ENCODE peak calls at places on chromosomes 16 and 17, in six cellular contexts. K is uterus, U is omental fat pad, E is neural crest cell, W is HFF-Myc, F is B cell. T is an unnamed sample.

GRCh38 chr17:27622160-27622559 is 8.8 kb upstream of the LGALS9 start:
- DNase-seq in K (no peak), U (no peak), E (no peak), W (no peak), F (no peak), T (no peak)

GRCh38 chr17:83041305-83041704 is 38.1 kb upstream of the METRNL start:
- DNase-seq in K (no peak), U (no peak), E (no peak), W (no peak), F (no peak), T (no peak)

GRCh38 chr16:2910441-2910840 is 1.3 kb upstream of the FLYWCH1 start:
- DNase-seq in K (no peak), U (no peak), E (no peak), W (no peak), F (no peak), T (no peak)

GRCh38 chr17:628089-628488 is 86.5 kb downstream of the VPS53 start:
- DNase-seq in K (no peak), U (no peak), E (no peak), W (no peak), F (no peak), T (no peak)

GRCh38 chr16:49089533-49089932 is 192.1 kb downstream of the CBLN1 start:
- DNase-seq in K (no peak), U (no peak), E (no peak), W (no peak), F (no peak), T (no peak)

GRCh38 chr17:64133546-64134215 is 3.7 kb upstream of the ERN1 start:
- DNase-seq in K (no peak), U (no peak), E (peak; percentile 28), W (no peak), F (peak; percentile 62), T (peak; percentile 64)

GRCh38 chr16:34078697-34079096 is 619.3 kb downstream of the TP53TG3F start:
- DNase-seq in K (no peak), U (no peak), E (no peak), W (peak; percentile 0), F (no peak), T (no peak)

GRCh38 chr16:48720266-48720665 is 110.3 kb upstream of the N4BP1 start:
- DNase-seq in K (no peak), U (no peak), E (peak; percentile 34), W (peak; percentile 2), F (no peak), T (no peak)

GRCh38 chr17:15966879-15967248 is 21.9 kb downstream of the ADORA2B start:
- DNase-seq in K (no peak), U (no peak), E (peak; percentile 10), W (no peak), F (no peak), T (no peak)

GRCh38 chr17:280901-281300 is 71.7 kb downstream of the RPH3AL start:
- DNase-seq in K (peak; percentile 4), U (no peak), E (no peak), W (no peak), F (no peak), T (no peak)

GRCh38 chr16:50301626-50302471 is 35.5 kb downstream of the ADCY7 start:
- DNase-seq in K (peak; percentile 27), U (no peak), E (no peak), W (no peak), F (peak; percentile 25), T (no peak)

GRCh38 chr17:20066253-20066652 is 57.1 kb downstream of the SPECC1 start:
- DNase-seq in K (peak; percentile 79), U (no peak), E (no peak), W (peak; percentile 16), F (no peak), T (no peak)

GRCh38 chr17:74605361-74605760 is 13.3 kb upstream of the CD300LD start:
- DNase-seq in K (peak; percentile 46), U (peak; percentile 48), E (no peak), W (no peak), F (no peak), T (no peak)

GRCh38 chr17:45147581-45148182 is 593 bp upstream of the HEXIM1 start:
- DNase-seq in K (peak; percentile 83), U (no peak), E (peak; percentile 73), W (peak; percentile 91), F (peak; percentile 73), T (peak; percentile 79)

GRCh38 chr17:1107777-1108559 is 71.8 kb downstream of the ABR start:
- DNase-seq in K (no peak), U (no peak), E (no peak), W (no peak), F (no peak), T (no peak)

GRCh38 chr17:77423589-77424451 is 283.1 kb downstream of the SEC14L1 start:
- DNase-seq in K (peak; percentile 98), U (no peak), E (no peak), W (no peak), F (no peak), T (no peak)

GRCh38 chr16:73226675-73227074 is 178.7 kb upstream of the ZFHX3 start:
- DNase-seq in K (no peak), U (no peak), E (no peak), W (no peak), F (no peak), T (no peak)

GRCh38 chr16:49036126-49036525 is 245.5 kb downstream of the CBLN1 start:
- DNase-seq in K (no peak), U (no peak), E (no peak), W (no peak), F (no peak), T (no peak)

GRCh38 chr17:40819528-40820125 is 2.8 kb downstream of the KRT10 start:
- DNase-seq in K (no peak), U (no peak), E (no peak), W (no peak), F (no peak), T (no peak)

GRCh38 chr16:73890524-73891500 is 405.8 kb upstream of the PSMD7 start:
- DNase-seq in K (no peak), U (no peak), E (peak; percentile 5), W (no peak), F (no peak), T (no peak)

DNA sequence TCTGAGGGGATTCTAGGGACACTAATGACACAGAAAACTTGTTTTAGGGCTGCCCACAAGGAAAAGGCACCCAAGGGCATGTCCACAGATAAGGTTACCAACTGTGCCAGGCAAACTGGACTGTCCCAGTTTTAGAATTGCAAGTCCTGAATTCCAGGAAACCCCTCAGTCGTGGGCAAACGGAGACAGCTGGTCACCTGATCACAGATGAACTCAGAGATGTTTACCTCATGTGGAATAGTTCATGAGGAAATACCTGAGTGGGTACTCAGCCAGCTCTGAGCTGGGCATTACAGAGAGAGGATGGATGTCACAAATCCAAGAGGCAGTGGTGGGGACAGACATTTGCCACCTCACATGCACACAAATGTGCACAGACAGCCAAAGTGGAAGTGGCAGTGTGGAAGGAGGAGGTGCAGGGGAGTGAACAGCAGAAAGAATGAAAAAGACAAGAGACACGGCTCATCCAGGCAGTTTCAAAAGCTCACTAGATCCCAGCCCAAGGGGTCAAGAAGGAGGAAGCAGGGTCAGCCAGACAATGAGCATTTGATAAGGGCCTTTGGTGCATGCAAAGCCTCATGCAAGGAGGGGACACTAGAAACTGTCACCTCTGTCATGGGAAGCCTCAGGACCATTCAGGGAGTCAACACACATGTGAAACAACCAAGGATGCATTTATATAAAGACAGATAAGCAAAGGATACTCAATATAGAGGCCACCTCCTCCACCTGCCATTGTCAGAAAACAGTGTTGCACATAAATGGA is 24.8 kb downstream of the TTLL6 start:
- DNase-seq in K (no peak), U (no peak), E (no peak), W (no peak), F (no peak), T (no peak)
- TF ChIP-seq CTCF in K (no peak), U (no peak), E (no peak), W (no peak), F (no peak), T (no peak)

GRCh38 chr17:54220829-54221228 is 398.1 kb downstream of the KIF2B start:
- DNase-seq in K (no peak), U (no peak), E (no peak), W (no peak), F (no peak), T (no peak)
- TF ChIP-seq CTCF in K (no peak), U (no peak), E (no peak), W (no peak), F (no peak), T (no peak)

GRCh38 chr16:31478956-31479355 is 4.0 kb upstream of the SLC5A2 start:
- DNase-seq in K (no peak), U (no peak), E (no peak), W (no peak), F (no peak), T (no peak)

GRCh38 chr16:31476305-31477219 is 4.6 kb downstream of the TGFB1I1 start:
- DNase-seq in K (no peak), U (peak; percentile 37), E (no peak), W (no peak), F (peak; percentile 97), T (peak; percentile 93)

GRCh38 chr16:31479752-31480151 is 3.2 kb upstream of the SLC5A2 start:
- DNase-seq in K (no peak), U (no peak), E (no peak), W (no peak), F (no peak), T (no peak)

GRCh38 chr16:31475949-31476304 is 4.0 kb downstream of the TGFB1I1 start:
- DNase-seq in K (no peak), U (no peak), E (no peak), W (no peak), F (no peak), T (no peak)

DNA sequence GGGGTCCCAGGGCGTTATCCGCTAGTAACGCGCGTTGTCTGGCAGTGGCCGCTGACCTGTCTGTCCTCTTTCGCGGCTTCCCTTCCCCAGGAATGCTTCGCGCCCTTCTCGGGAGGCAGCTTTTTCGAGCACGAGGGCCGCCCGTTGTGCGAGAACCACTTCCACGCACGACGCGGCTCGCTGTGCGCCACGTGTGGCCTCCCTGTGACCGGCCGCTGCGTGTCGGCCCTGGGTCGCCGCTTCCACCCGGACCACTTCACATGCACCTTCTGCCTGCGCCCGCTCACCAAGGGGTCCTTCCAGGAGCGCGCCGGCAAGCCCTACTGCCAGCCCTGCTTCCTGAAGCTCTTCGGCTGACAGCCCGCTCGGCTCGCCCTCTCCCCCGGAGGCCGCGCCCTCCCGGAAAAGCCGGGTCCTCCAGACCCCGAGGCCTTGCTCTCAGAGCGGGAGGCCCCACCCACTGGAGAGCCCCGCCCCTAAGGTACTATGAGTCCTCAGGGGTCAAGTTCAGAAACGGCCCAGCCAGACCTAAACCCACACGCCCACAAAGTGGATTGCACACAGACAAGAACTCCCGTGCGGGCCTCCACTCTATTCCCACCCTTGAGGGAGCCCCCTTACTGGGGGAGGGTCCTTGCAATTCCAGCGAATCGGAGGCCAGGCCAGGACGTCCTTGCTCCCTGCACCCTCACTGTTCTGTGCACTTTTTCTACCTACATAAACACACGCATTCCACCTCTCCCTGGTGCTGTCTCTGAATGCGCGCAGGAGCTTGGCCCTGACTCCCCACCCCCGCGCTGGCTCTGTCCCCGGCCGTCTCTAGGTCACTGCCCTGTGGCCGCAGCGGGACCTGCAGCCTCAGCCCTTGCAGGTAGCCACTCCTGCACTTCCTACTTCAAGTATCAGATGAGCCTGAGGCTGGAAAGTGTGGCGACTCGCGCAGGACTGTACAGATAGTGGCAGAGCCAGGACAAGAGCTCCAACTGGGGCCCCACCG is 5.4 kb upstream of the SLC5A2 start:
- DNase-seq in K (no peak), U (no peak), E (peak; percentile 48), W (no peak), F (peak; percentile 78), T (peak; percentile 71)
- TF ChIP-seq CTCF in K (no peak), U (no peak), E (peak; percentile 50), W (no peak), F (no peak), T (no peak)

GRCh38 chr16:1561266-1561665 is 27.8 kb downstream of the TMEM204 start:
- DNase-seq in K (no peak), U (no peak), E (no peak), W (no peak), F (no peak), T (no peak)
- TF ChIP-seq CTCF in K (no peak), U (no peak), E (no peak), W (no peak), F (no peak), T (no peak)

GRCh38 chr17:35769895-35770486 is 9.3 kb downstream of the C17orf50 start:
- DNase-seq in K (no peak), U (no peak), E (no peak), W (no peak), F (no peak), T (no peak)
- TF ChIP-seq CTCF in K (no peak), U (no peak), E (peak; percentile 39), W (peak; percentile 32), F (no peak), T (no peak)